ENCODE peak calls at places on chromosomes 4 and X, in eight cellular contexts. One of them, this sample, is unnamed.

GRCh38 chr4:151530783-151531182 is 121.8 kb downstream of the FHIP1A start:
- DNase-seq in RWPE2: no peak
- DNase-seq in fibroblast of lung: no peak
- DNase-seq in body of pancreas: no peak
- DNase-seq in lower leg skin: no peak
- DNase-seq in endothelial cell of umbilical vein: no peak
- DNase-seq in GM20000: no peak
- DNase-seq in lower lobe of right lung: no peak
- DNase-seq in this sample: no peak

GRCh38 chr4:73309211-73309610 is 50.6 kb upstream of the ANKRD17 start:
- DNase-seq in body of pancreas: no peak
- DNase-seq in lower leg skin: no peak
- DNase-seq in GM20000: no peak
- DNase-seq in endothelial cell of umbilical vein: no peak
- DNase-seq in RWPE2: no peak
- DNase-seq in lower lobe of right lung: no peak
- DNase-seq in fibroblast of lung: peak
- DNase-seq in this sample: no peak

GRCh38 chrX:41718481-41719245 is 5.3 kb upstream of the GPR82 start:
- DNase-seq in endothelial cell of umbilical vein: no peak
- DNase-seq in RWPE2: no peak
- DNase-seq in fibroblast of lung: no peak
- DNase-seq in body of pancreas: peak
- DNase-seq in lower leg skin: no peak
- DNase-seq in GM20000: no peak
- DNase-seq in lower lobe of right lung: no peak
- DNase-seq in this sample: peak

GRCh38 chr4:15586046-15586445 is 69.1 kb downstream of the FBXL5 start:
- DNase-seq in body of pancreas: no peak
- DNase-seq in GM20000: no peak
- DNase-seq in endothelial cell of umbilical vein: no peak
- DNase-seq in lower lobe of right lung: no peak
- DNase-seq in lower leg skin: no peak
- DNase-seq in fibroblast of lung: peak
- DNase-seq in RWPE2: no peak
- DNase-seq in this sample: no peak

GRCh38 chr4:78622253-78622979 is 70.8 kb downstream of the ANXA3 start:
- DNase-seq in endothelial cell of umbilical vein: peak
- DNase-seq in lower lobe of right lung: no peak
- DNase-seq in RWPE2: no peak
- DNase-seq in fibroblast of lung: peak
- DNase-seq in lower leg skin: no peak
- DNase-seq in GM20000: no peak
- DNase-seq in body of pancreas: no peak
- DNase-seq in this sample: no peak

GRCh38 chr4:616911-617643 is 8.3 kb upstream of the PDE6B start:
- DNase-seq in lower leg skin: no peak
- DNase-seq in lower lobe of right lung: no peak
- DNase-seq in fibroblast of lung: no peak
- DNase-seq in GM20000: no peak
- DNase-seq in endothelial cell of umbilical vein: no peak
- DNase-seq in RWPE2: no peak
- DNase-seq in body of pancreas: no peak
- DNase-seq in this sample: no peak

GRCh38 chrX:71533850-71534515 is 1.1 kb downstream of the OGT start:
- DNase-seq in body of pancreas: peak
- DNase-seq in lower leg skin: peak
- DNase-seq in fibroblast of lung: peak
- DNase-seq in lower lobe of right lung: peak
- DNase-seq in RWPE2: no peak
- DNase-seq in GM20000: no peak
- DNase-seq in endothelial cell of umbilical vein: peak
- DNase-seq in this sample: peak

GRCh38 chr4:105714071-105714521 is 5.5 kb downstream of the GSTCD start:
- DNase-seq in body of pancreas: no peak
- DNase-seq in RWPE2: no peak
- DNase-seq in lower lobe of right lung: no peak
- DNase-seq in fibroblast of lung: peak
- DNase-seq in lower leg skin: no peak
- DNase-seq in GM20000: peak
- DNase-seq in endothelial cell of umbilical vein: no peak
- DNase-seq in this sample: no peak

GRCh38 chr4:104942990-104943758 is 203.5 kb upstream of the TET2 start:
- DNase-seq in GM20000: peak
- DNase-seq in body of pancreas: no peak
- DNase-seq in lower lobe of right lung: no peak
- DNase-seq in fibroblast of lung: peak
- DNase-seq in lower leg skin: no peak
- DNase-seq in RWPE2: no peak
- DNase-seq in endothelial cell of umbilical vein: no peak
- DNase-seq in this sample: no peak

GRCh38 chr4:138175337-138175794 is 66.8 kb downstream of the SLC7A11 start:
- DNase-seq in GM20000: no peak
- DNase-seq in lower lobe of right lung: no peak
- DNase-seq in RWPE2: no peak
- DNase-seq in fibroblast of lung: peak
- DNase-seq in lower leg skin: no peak
- DNase-seq in body of pancreas: peak
- DNase-seq in endothelial cell of umbilical vein: peak
- DNase-seq in this sample: no peak

GRCh38 chr4:16227462-16227868 is 1.2 kb upstream of the TAPT1 start:
- DNase-seq in endothelial cell of umbilical vein: peak
- DNase-seq in lower leg skin: peak
- DNase-seq in RWPE2: no peak
- DNase-seq in GM20000: no peak
- DNase-seq in fibroblast of lung: peak
- DNase-seq in lower lobe of right lung: peak
- DNase-seq in body of pancreas: peak
- DNase-seq in this sample: peak

GRCh38 chrX:32871636-32872035 is 339.7 kb downstream of the DMD start:
- DNase-seq in GM20000: no peak
- DNase-seq in body of pancreas: no peak
- DNase-seq in fibroblast of lung: peak
- DNase-seq in RWPE2: no peak
- DNase-seq in lower lobe of right lung: no peak
- DNase-seq in endothelial cell of umbilical vein: no peak
- DNase-seq in lower leg skin: no peak
- DNase-seq in this sample: no peak

DNA sequence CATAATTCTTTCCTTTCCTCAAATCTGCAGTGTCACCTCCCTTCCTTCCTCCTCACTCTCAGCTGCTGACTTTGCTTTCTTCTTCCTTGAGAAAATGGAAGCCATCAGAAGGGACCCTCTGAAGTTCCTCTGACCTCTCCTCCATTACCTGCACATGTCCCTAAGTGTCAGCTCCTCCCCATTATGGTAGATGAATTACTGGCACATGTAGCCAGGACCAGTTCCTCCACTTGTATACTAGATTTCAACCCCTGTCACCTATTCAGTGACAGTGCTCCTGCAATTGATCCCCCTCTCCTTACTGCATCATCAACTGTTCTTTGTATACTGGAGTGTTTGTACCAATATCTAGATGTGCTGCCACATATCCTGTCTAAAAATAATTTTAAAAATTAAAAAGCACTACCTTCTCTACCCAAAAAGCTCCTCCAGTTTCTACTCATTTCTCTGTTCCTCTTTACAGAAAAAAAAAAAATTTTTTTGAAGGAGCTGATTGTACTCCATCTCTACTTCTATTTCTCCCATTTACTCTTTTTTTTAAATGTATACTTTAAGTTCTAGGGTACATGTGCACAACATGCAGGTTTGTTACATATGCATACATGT is 78.6 kb downstream of the CLCN5 start:
- DNase-seq in fibroblast of lung: no peak
- DNase-seq in endothelial cell of umbilical vein: no peak
- DNase-seq in lower lobe of right lung: no peak
- DNase-seq in RWPE2: no peak
- DNase-seq in body of pancreas: no peak
- DNase-seq in lower leg skin: no peak
- DNase-seq in GM20000: no peak
- DNase-seq in this sample: no peak
- TF ChIP-seq CTCF in fibroblast of lung: no peak
- TF ChIP-seq CTCF in endothelial cell of umbilical vein: no peak
- TF ChIP-seq CTCF in lower lobe of right lung: no peak
- TF ChIP-seq CTCF in RWPE2: no peak
- TF ChIP-seq CTCF in body of pancreas: no peak
- TF ChIP-seq CTCF in lower leg skin: no peak
- TF ChIP-seq CTCF in GM20000: no peak
- TF ChIP-seq CTCF in this sample: no peak

DNA sequence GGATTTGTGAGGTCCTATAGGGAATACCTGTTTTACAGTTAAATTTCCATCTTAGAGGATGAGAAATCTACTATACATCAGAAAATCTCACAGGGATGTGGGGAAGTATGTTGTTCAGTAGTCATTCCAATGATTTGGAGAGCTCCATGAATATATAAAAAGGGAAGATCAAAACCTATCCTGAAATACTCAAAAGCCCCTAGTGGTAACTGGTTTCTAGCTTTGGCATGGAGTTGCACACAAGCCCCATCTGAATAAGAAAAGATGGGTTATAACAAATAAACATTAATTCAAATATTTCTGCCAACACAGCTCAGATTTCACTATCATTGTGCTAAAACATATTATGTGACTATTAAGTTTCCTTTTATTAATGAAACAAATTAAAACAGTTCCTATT is 101.6 kb downstream of the FBXO8 start:
- DNase-seq in GM20000: no peak
- DNase-seq in fibroblast of lung: no peak
- DNase-seq in lower leg skin: no peak
- DNase-seq in lower lobe of right lung: no peak
- DNase-seq in body of pancreas: no peak
- DNase-seq in endothelial cell of umbilical vein: no peak
- DNase-seq in RWPE2: no peak
- DNase-seq in this sample: no peak
- TF ChIP-seq CTCF in GM20000: no peak
- TF ChIP-seq CTCF in fibroblast of lung: no peak
- TF ChIP-seq CTCF in lower leg skin: no peak
- TF ChIP-seq CTCF in lower lobe of right lung: no peak
- TF ChIP-seq CTCF in body of pancreas: no peak
- TF ChIP-seq CTCF in endothelial cell of umbilical vein: no peak
- TF ChIP-seq CTCF in RWPE2: no peak
- TF ChIP-seq CTCF in this sample: no peak

GRCh38 chr4:42399393-42399792 is 2.1 kb downstream of the SHISA3 start:
- DNase-seq in endothelial cell of umbilical vein: peak
- DNase-seq in body of pancreas: no peak
- DNase-seq in GM20000: no peak
- DNase-seq in lower leg skin: no peak
- DNase-seq in RWPE2: no peak
- DNase-seq in lower lobe of right lung: no peak
- DNase-seq in fibroblast of lung: no peak
- DNase-seq in this sample: peak
- TF ChIP-seq CTCF in endothelial cell of umbilical vein: no peak
- TF ChIP-seq CTCF in body of pancreas: no peak
- TF ChIP-seq CTCF in GM20000: no peak
- TF ChIP-seq CTCF in lower leg skin: no peak
- TF ChIP-seq CTCF in RWPE2: no peak
- TF ChIP-seq CTCF in lower lobe of right lung: no peak
- TF ChIP-seq CTCF in fibroblast of lung: no peak
- TF ChIP-seq CTCF in this sample: no peak

GRCh38 chr4:23902203-23902602 is 12.4 kb upstream of the PPARGC1A start:
- DNase-seq in fibroblast of lung: no peak
- DNase-seq in lower lobe of right lung: no peak
- DNase-seq in lower leg skin: no peak
- DNase-seq in body of pancreas: no peak
- DNase-seq in endothelial cell of umbilical vein: no peak
- DNase-seq in RWPE2: no peak
- DNase-seq in GM20000: no peak
- DNase-seq in this sample: no peak
- TF ChIP-seq CTCF in fibroblast of lung: no peak
- TF ChIP-seq CTCF in lower lobe of right lung: no peak
- TF ChIP-seq CTCF in lower leg skin: no peak
- TF ChIP-seq CTCF in body of pancreas: no peak
- TF ChIP-seq CTCF in endothelial cell of umbilical vein: no peak
- TF ChIP-seq CTCF in RWPE2: no peak
- TF ChIP-seq CTCF in GM20000: no peak
- TF ChIP-seq CTCF in this sample: no peak

GRCh38 chr4:185730849-185731608 is 81.0 kb downstream of the SORBS2 start:
- DNase-seq in body of pancreas: no peak
- DNase-seq in fibroblast of lung: peak
- DNase-seq in RWPE2: no peak
- DNase-seq in lower leg skin: no peak
- DNase-seq in GM20000: no peak
- DNase-seq in endothelial cell of umbilical vein: no peak
- DNase-seq in lower lobe of right lung: no peak
- DNase-seq in this sample: no peak
- TF ChIP-seq CTCF in body of pancreas: no peak
- TF ChIP-seq CTCF in fibroblast of lung: no peak
- TF ChIP-seq CTCF in RWPE2: no peak
- TF ChIP-seq CTCF in lower leg skin: no peak
- TF ChIP-seq CTCF in GM20000: no peak
- TF ChIP-seq CTCF in endothelial cell of umbilical vein: no peak
- TF ChIP-seq CTCF in lower lobe of right lung: no peak
- TF ChIP-seq CTCF in this sample: no peak

GRCh38 chr4:6783111-6783981 is 819 bp downstream of the KIAA0232 start:
- DNase-seq in endothelial cell of umbilical vein: peak
- DNase-seq in GM20000: peak
- DNase-seq in RWPE2: peak
- DNase-seq in lower lobe of right lung: peak
- DNase-seq in body of pancreas: peak
- DNase-seq in fibroblast of lung: peak
- DNase-seq in lower leg skin: peak
- DNase-seq in this sample: peak
- TF ChIP-seq CTCF in endothelial cell of umbilical vein: no peak
- TF ChIP-seq CTCF in GM20000: no peak
- TF ChIP-seq CTCF in RWPE2: peak
- TF ChIP-seq CTCF in lower lobe of right lung: peak
- TF ChIP-seq CTCF in body of pancreas: peak
- TF ChIP-seq CTCF in fibroblast of lung: peak
- TF ChIP-seq CTCF in lower leg skin: no peak
- TF ChIP-seq CTCF in this sample: no peak

DNA sequence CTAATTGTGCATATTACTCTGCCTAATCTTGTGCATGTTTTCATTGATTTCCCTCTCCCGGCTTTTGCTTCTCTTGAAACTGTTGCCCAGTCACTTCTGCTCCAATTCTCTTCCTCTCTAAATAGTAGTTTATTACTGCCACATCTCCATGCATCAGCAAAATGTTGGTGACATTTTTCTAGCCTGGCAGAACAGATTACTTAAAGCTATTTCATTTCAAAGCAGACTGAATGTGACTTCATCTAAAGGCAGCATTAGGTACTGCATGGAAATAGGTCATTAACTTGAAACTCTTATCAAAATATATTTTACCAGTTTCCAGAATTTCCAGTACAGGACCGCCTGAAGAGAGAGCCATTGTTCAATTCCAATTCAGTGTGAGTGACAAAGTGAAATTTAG is 52.4 kb downstream of the HPGDS start:
- DNase-seq in fibroblast of lung: no peak
- DNase-seq in GM20000: no peak
- DNase-seq in lower leg skin: no peak
- DNase-seq in body of pancreas: no peak
- DNase-seq in endothelial cell of umbilical vein: no peak
- DNase-seq in lower lobe of right lung: no peak
- DNase-seq in RWPE2: no peak
- DNase-seq in this sample: no peak
- TF ChIP-seq CTCF in fibroblast of lung: no peak
- TF ChIP-seq CTCF in GM20000: no peak
- TF ChIP-seq CTCF in lower leg skin: no peak
- TF ChIP-seq CTCF in body of pancreas: no peak
- TF ChIP-seq CTCF in endothelial cell of umbilical vein: no peak
- TF ChIP-seq CTCF in lower lobe of right lung: no peak
- TF ChIP-seq CTCF in RWPE2: no peak
- TF ChIP-seq CTCF in this sample: no peak

This sample was measured in nephron progenitor cell.